ENCODE peak calls at places on chromosomes 13 and 19, in six cellular contexts. O, R, T, H, W and N are unnamed samples.

GRCh38 chr13:46751811-46752635 is 44.9 kb downstream of the ESD start:
- DNase-seq in O (no peak), W (peak), R (no peak), H (no peak), T (peak), N (no peak)

GRCh38 chr19:49890349-49891311 is 6.1 kb downstream of the IL4I1 start:
- DNase-seq in T (no peak), H (no peak), W (no peak), R (no peak), O (no peak), N (peak)

GRCh38 chr13:78129850-78130249 is 211.2 kb upstream of the EDNRB start:
- DNase-seq in H (no peak), W (no peak), O (no peak), R (no peak), T (no peak), N (no peak)

GRCh38 chr13:90032841-90033493 is 1314.5 kb upstream of the MIR17HG start:
- DNase-seq in R (no peak), W (no peak), H (no peak), T (no peak), O (no peak), N (no peak)

GRCh38 chr19:51407631-51408131 is 9.8 kb downstream of the SIGLEC10 start:
- DNase-seq in H (no peak), W (peak), T (peak), O (no peak), R (no peak), N (no peak)

GRCh38 chr19:10533656-10534386 is 9.9 kb upstream of the ATG4D start:
- DNase-seq in T (peak), H (peak), W (no peak), R (no peak), O (no peak), N (no peak)

GRCh38 chr13:41652735-41653361 is 195.5 kb downstream of the RGCC start:
- DNase-seq in O (no peak), R (no peak), H (no peak), T (peak), W (peak), N (no peak)

GRCh38 chr19:35468637-35469036 is 20.6 kb downstream of the FFAR2 start:
- DNase-seq in T (peak), O (no peak), R (no peak), H (no peak), W (peak), N (peak)

GRCh38 chr19:18590273-18591272 is 2.0 kb downstream of the REX1BD start:
- DNase-seq in H (no peak), R (peak), W (peak), T (peak), O (peak), N (peak)

GRCh38 chr13:31442605-31443004 is 242.8 kb downstream of the B3GLCT start:
- DNase-seq in W (no peak), R (no peak), T (no peak), H (no peak), O (no peak), N (no peak)

GRCh38 chr13:59861676-59862075 is 302.1 kb downstream of the DIAPH3 start:
- DNase-seq in W (no peak), O (no peak), R (no peak), T (no peak), H (no peak), N (no peak)

GRCh38 chr13:97566907-97567306 is 132.9 kb downstream of the RAP2A start:
- DNase-seq in T (no peak), W (no peak), H (no peak), O (no peak), R (no peak), N (no peak)

GRCh38 chr13:59356607-59357006 is 807.1 kb downstream of the DIAPH3 start:
- DNase-seq in W (no peak), T (peak), H (no peak), O (peak), R (peak), N (peak)

GRCh38 chr19:23914402-23915286 is at the start of gene ZNF726:
- DNase-seq in T (peak), W (peak), O (peak), R (peak), H (peak), N (peak)

GRCh38 chr13:31887311-31887710 is 144.3 kb upstream of the FRY start:
- DNase-seq in O (no peak), H (no peak), W (no peak), R (no peak), T (peak), N (no peak)

GRCh38 chr13:98466634-98467236 is 110.2 kb downstream of the STK24 start:
- DNase-seq in O (peak), W (no peak), T (peak), R (no peak), H (no peak), N (peak)

GRCh38 chr19:35090795-35091214 is 24.8 kb upstream of the FXYD3 start:
- DNase-seq in H (no peak), T (no peak), O (no peak), R (no peak), W (no peak), N (peak)

GRCh38 chr13:24181991-24182702 is 21.6 kb downstream of the SPATA13 start:
- DNase-seq in R (no peak), T (peak), H (no peak), W (no peak), O (no peak), N (no peak)

GRCh38 chr13:113562085-113562749 is 22.3 kb upstream of the TFDP1 start:
- DNase-seq in T (peak), W (peak), H (no peak), O (peak), R (no peak), N (peak)

GRCh38 chr19:52270266-52270885 is 989 bp downstream of the ZNF766 start:
- DNase-seq in O (no peak), H (no peak), T (peak), R (no peak), W (no peak), N (no peak)

GRCh38 chr13:97660488-97661086 is 226.6 kb downstream of the RAP2A start:
- DNase-seq in O (no peak), T (no peak), H (no peak), R (no peak), W (no peak), N (no peak)

GRCh38 chr13:28637714-28638355 is 21.1 kb upstream of the POMP start:
- DNase-seq in R (no peak), H (no peak), O (no peak), W (no peak), T (no peak), N (no peak)

GRCh38 chr13:21219044-21219381 is 42.6 kb downstream of the MRPL57 start:
- DNase-seq in H (no peak), O (no peak), T (no peak), R (no peak), W (no peak), N (no peak)